ENCODE peak calls at places on chromosomes 1 and 21, in four cellular contexts. K is psoas muscle, B is heart right ventricle, V is lower lobe of right lung. M is an unnamed sample.

GRCh38 chr1:109771712-109772657 is 8.3 kb upstream of the EPS8L3 start:
- DNase-seq in K (no peak), B (no peak), V (peak), M (no peak)

GRCh38 chr1:79005945-79006344 is 585 bp downstream of the ADGRL4 start:
- DNase-seq in K (no peak), B (no peak), V (no peak), M (no peak)

GRCh38 chr1:93255222-93256079 is 74.9 kb downstream of the CCDC18 start:
- DNase-seq in K (no peak), B (no peak), V (no peak), M (no peak)

GRCh38 chr1:109388208-109388711 is 9.5 kb downstream of the SORT1 start:
- DNase-seq in K (no peak), B (no peak), V (no peak), M (no peak)

GRCh38 chr1:27574871-27575831 is 28.8 kb downstream of the AHDC1 start:
- DNase-seq in K (peak), B (peak), V (peak), M (peak)

GRCh38 chr1:214454619-214455396 is 96.6 kb downstream of the PTPN14 start:
- DNase-seq in K (no peak), B (no peak), V (no peak), M (no peak)

GRCh38 chr1:102852583-102852982 is 255.7 kb downstream of the COL11A1 start:
- DNase-seq in K (no peak), B (no peak), V (no peak), M (no peak)

GRCh38 chr21:41008971-41009370 is 159.0 kb upstream of the BACE2 start:
- DNase-seq in K (no peak), B (no peak), V (no peak), M (no peak)

GRCh38 chr1:150168960-150169565 is 19.3 kb downstream of the PLEKHO1 start:
- DNase-seq in K (peak), B (peak), V (peak), M (peak)

GRCh38 chr1:164780863-164781262 is 221.9 kb downstream of the PBX1 start:
- DNase-seq in K (peak), B (peak), V (no peak), M (no peak)

GRCh38 chr1:92851729-92852128 is 19.9 kb downstream of the RPL5 start:
- DNase-seq in K (no peak), B (no peak), V (no peak), M (no peak)

GRCh38 chr1:1788646-1789431 is 10.6 kb upstream of the NADK start:
- DNase-seq in K (no peak), B (no peak), V (peak), M (peak)

GRCh38 chr1:248576219-248576980 is 1.8 kb upstream of the OR2T34 start:
- DNase-seq in K (no peak), B (no peak), V (no peak), M (no peak)

GRCh38 chr1:7149080-7149838 is 364.0 kb downstream of the CAMTA1 start:
- DNase-seq in K (peak), B (peak), V (peak), M (no peak)

GRCh38 chr1:204468206-204468605 is 26.4 kb downstream of the PIK3C2B start:
- DNase-seq in K (no peak), B (no peak), V (no peak), M (no peak)

GRCh38 chr1:100360790-100361232 is 8.5 kb downstream of the CDC14A start:
- DNase-seq in K (no peak), B (peak), V (no peak), M (no peak)

GRCh38 chr1:39142394-39143060 is 62.0 kb upstream of the MACF1 start:
- DNase-seq in K (no peak), B (no peak), V (peak), M (no peak)

GRCh38 chr1:89842547-89843278 is 21.9 kb downstream of the LRRC8D start:
- DNase-seq in K (no peak), B (no peak), V (no peak), M (no peak)

GRCh38 chr1:44808938-44809917 is 905 bp downstream of the BTBD19 start:
- DNase-seq in K (peak), B (peak), V (peak), M (no peak)

GRCh38 chr1:222643603-222643936 is 25.7 kb downstream of the MIA3 start:
- DNase-seq in K (no peak), B (no peak), V (peak), M (peak)

GRCh38 chr21:31203371-31204054 is 140.5 kb downstream of the TIAM1 start:
- DNase-seq in K (no peak), B (no peak), V (no peak), M (no peak)

GRCh38 chr1:75124510-75124909 is 9.7 kb upstream of the LHX8 start:
- DNase-seq in K (no peak), B (no peak), V (no peak), M (no peak)

GRCh38 chr1:182507685-182508084 is 57.7 kb downstream of the RGSL1 start:
- DNase-seq in K (no peak), B (peak), V (peak), M (no peak)

GRCh38 chr1:160951443-160952128 is 3.0 kb downstream of the ITLN2 start:
- DNase-seq in K (peak), B (peak), V (peak), M (peak)

GRCh38 chr1:85321237-85321964 is 45.0 kb upstream of the BCL10 start:
- DNase-seq in K (no peak), B (no peak), V (no peak), M (no peak)

GRCh38 chr1:51234721-51235425 is 1.2 kb upstream of the RNF11 start:
- DNase-seq in K (peak), B (peak), V (peak), M (peak)

GRCh38 chr1:164647211-164647610 is 88.2 kb downstream of the PBX1 start:
- DNase-seq in K (no peak), B (no peak), V (no peak), M (no peak)

GRCh38 chr1:9626201-9626608 is 25.3 kb upstream of the PIK3CD start:
- DNase-seq in K (no peak), B (no peak), V (no peak), M (no peak)

GRCh38 chr1:146007048-146007784 is 10.8 kb upstream of the TXNIP start:
- DNase-seq in K (no peak), B (peak), V (no peak), M (no peak)

GRCh38 chr1:1510912-1511532 is 940 bp upstream of the ATAD3A start:
- DNase-seq in K (no peak), B (no peak), V (no peak), M (no peak)

GRCh38 chr1:223709598-223709997 is 2.7 kb upstream of the CAPN2 start:
- DNase-seq in K (no peak), B (no peak), V (no peak), M (no peak)
- TF ChIP-seq CTCF in K (peak), B (peak), V (no peak), M (no peak)

GRCh38 chr1:81670997-81671396 is 129.7 kb upstream of the ADGRL2 start:
- DNase-seq in K (no peak), B (no peak), V (no peak), M (no peak)

GRCh38 chr1:81666586-81666985 is 134.1 kb upstream of the ADGRL2 start:
- DNase-seq in K (no peak), B (no peak), V (no peak), M (no peak)

GRCh38 chr1:81672766-81673165 is 128.0 kb upstream of the ADGRL2 start:
- DNase-seq in K (no peak), B (no peak), V (no peak), M (no peak)

GRCh38 chr1:81664341-81664740 is 136.4 kb upstream of the ADGRL2 start:
- DNase-seq in K (no peak), B (no peak), V (no peak), M (no peak)

DNA sequence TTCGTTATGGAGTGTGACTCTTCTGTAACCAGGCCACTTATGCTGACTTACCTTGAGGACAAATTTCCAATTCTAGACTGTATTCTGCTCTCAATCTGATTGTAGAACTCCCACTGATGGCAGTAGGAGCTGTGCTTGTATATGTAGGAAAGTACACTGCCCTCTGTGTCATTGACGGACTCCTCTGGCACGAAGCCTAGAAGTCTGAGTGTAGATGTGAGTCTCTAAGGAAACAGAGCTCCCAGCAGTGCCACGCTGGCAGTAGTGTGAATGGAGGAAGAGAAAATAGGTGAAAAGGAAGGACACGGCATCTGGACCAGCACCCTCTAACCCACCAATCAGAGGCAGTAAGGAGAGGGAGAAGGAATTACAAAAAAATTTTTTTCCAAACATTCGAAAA is 130.4 kb upstream of the ADGRL2 start:
- DNase-seq in K (peak), B (peak), V (peak), M (no peak)
- TF ChIP-seq CTCF in K (no peak), B (no peak), V (no peak), M (no peak)

DNA sequence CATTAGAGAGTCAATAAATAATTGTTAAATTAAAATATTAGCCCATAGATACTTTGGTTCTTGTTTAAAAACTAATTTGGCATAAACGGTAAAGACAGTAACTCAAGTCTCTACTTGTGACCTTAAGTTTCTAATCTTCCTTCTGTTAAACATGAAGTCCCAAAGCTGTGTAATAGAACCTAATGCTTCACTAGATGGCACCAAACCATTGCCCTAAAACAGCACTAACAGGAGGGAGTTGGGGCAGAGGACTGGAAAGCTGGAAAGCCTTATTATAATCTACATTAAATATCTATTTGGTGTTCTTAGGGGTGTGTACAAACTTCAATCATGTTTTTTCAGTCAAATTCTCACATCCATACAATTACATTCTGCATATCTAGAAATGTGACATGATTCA is 176.6 kb downstream of the OLFM3 start:
- DNase-seq in K (no peak), B (peak), V (no peak), M (no peak)
- TF ChIP-seq CTCF in K (no peak), B (peak), V (peak), M (peak)

GRCh38 chr1:28640766-28641165 is 2.1 kb downstream of the TAF12 start:
- DNase-seq in K (no peak), B (no peak), V (no peak), M (no peak)
- TF ChIP-seq CTCF in K (no peak), B (no peak), V (no peak), M (no peak)

DNA sequence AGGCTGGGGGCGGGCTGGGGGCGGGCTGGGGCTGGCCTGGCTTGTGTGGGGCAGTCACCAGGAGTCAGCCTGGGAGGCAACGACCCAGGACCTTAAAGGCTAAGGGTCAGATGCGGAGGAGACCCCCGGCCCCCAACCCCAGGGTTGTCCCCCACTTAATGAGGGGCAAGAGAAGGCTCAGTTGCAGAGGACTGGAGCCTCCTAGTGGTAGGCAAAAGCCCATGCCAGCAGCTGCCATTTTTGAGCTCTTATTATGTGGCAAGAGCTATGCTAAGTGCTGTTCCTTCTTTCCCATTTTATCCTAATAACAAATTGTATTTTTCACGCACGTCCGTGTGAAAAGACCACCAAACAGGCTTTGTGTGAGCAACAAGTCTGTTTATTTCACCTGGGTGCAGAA is 8.0 kb downstream of the KIAA1614 start:
- DNase-seq in K (no peak), B (no peak), V (no peak), M (no peak)
- TF ChIP-seq CTCF in K (no peak), B (peak), V (peak), M (peak)

DNA sequence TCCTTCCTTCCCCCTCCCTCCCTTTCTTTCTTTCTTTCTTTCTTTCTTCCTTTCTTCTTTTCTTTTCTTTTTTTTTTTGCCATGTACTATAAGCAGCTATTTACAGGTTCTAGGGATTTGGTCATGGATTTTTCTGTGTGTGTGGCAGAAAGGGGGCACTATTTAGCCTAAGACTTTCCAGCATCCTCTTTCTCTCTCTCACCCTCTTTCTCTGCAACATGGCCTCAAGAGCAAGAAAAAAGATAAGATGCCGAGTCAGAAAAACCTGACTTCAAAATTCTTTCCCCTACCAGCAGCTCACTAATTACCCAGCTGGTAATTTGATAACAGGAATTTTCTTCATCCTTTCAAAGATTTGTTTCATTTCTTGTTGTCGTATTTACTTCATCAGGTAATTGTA is 458.3 kb upstream of the ADAMTS5 start:
- DNase-seq in K (no peak), B (no peak), V (no peak), M (no peak)
- TF ChIP-seq CTCF in K (no peak), B (no peak), V (no peak), M (no peak)

M was measured in glutamatergic neuron.